ENCODE peak calls at places on chromosomes 2 and 18, in nine cellular contexts. K is pancreas; V is chondrocyte; E is posterior cingulate gyrus; F is fibroblast of lung; D is naive thymus-derived CD8-positive, alpha-beta T cell; Y is WERI-Rb-1; G is GM04504; M is CMK. W is an unnamed sample.

GRCh38 chr2:82985572-82986197 is 1473.4 kb downstream of the SUCLG1 start:
- DNase-seq in E (peak), V (peak), F (no peak), G (no peak), K (no peak), M (no peak), Y (no peak), D (no peak), W (no peak)

GRCh38 chr2:20588918-20589871 is 61.7 kb downstream of the HS1BP3 start:
- DNase-seq in K (no peak), E (peak), V (peak), M (no peak), D (no peak), F (no peak), G (no peak), Y (no peak), W (no peak)

GRCh38 chr2:224209927-224210326 is 170.8 kb upstream of the SERPINE2 start:
- DNase-seq in D (no peak), M (no peak), Y (no peak), V (no peak), K (no peak), E (no peak), G (no peak), F (no peak), W (no peak)

GRCh38 chr2:8654041-8654440 is 27.8 kb upstream of the ID2 start:
- DNase-seq in Y (no peak), D (no peak), F (no peak), G (no peak), E (no peak), M (no peak), V (no peak), K (no peak), W (no peak)

GRCh38 chr2:45652090-45653050 is 895 bp downstream of the PRKCE start:
- DNase-seq in K (peak), E (peak), M (no peak), F (peak), Y (no peak), G (no peak), D (peak), V (no peak), W (no peak)

GRCh38 chr18:52588916-52589315 is 248.9 kb downstream of the DCC start:
- DNase-seq in K (no peak), M (no peak), V (no peak), Y (no peak), F (peak), E (no peak), G (no peak), D (no peak), W (no peak)

GRCh38 chr2:241777167-241777685 is 604 bp downstream of the GAL3ST2 start:
- DNase-seq in M (no peak), G (no peak), F (no peak), D (no peak), E (no peak), K (no peak), V (peak), Y (no peak), W (no peak)

GRCh38 chr2:65055427-65056214 is 595 bp upstream of the CEP68 start:
- DNase-seq in D (peak), F (no peak), M (no peak), V (no peak), Y (peak), E (peak), K (no peak), G (no peak), W (no peak)

GRCh38 chr2:230343747-230344146 is 16.8 kb downstream of the SP140L start:
- DNase-seq in D (no peak), V (no peak), E (no peak), M (no peak), F (no peak), G (no peak), K (no peak), Y (no peak), W (no peak)

GRCh38 chr2:75710220-75710576 is 517 bp downstream of the GCFC2 start:
- DNase-seq in E (no peak), G (no peak), K (no peak), Y (no peak), D (no peak), F (no peak), V (no peak), M (no peak), W (no peak)

GRCh38 chr2:207165121-207166038 is at the start of gene KLF7:
- DNase-seq in Y (peak), K (peak), V (peak), D (peak), G (no peak), E (peak), M (no peak), F (peak), W (no peak)

GRCh38 chr2:9952286-9952737 is 819 bp downstream of the GRHL1 start:
- DNase-seq in E (no peak), V (no peak), F (no peak), K (no peak), Y (no peak), D (no peak), G (no peak), M (no peak), W (no peak)

GRCh38 chr2:224126001-224126400 is 86.9 kb upstream of the SERPINE2 start:
- DNase-seq in V (no peak), D (no peak), G (no peak), K (no peak), Y (no peak), E (no peak), M (no peak), F (no peak), W (no peak)

GRCh38 chr2:96824079-96824870 is 8.2 kb downstream of the CNNM3 start:
- DNase-seq in M (no peak), D (no peak), G (no peak), E (no peak), K (no peak), F (no peak), Y (no peak), V (no peak), W (no peak)